ENCODE peak calls at places on chromosomes 7 and 10, in nine cellular contexts. C is iris pigment epithelial cell; V is head of caudate nucleus; B is skeletal muscle cell; Y is renal cortical epithelial cell; W is T-helper 1 cell; F is GM13977; K is substantia nigra; T is activated naive CD4-positive, alpha-beta T cell. I is an unnamed sample.

GRCh38 chr7:111098011-111098925 is 7.3 kb downstream of the LRRN3 start:
- DNase-seq in C (peak; percentile 57), V (peak; percentile 34), B (no peak), Y (peak; percentile 20), W (peak; percentile 76), F (no peak), K (peak; percentile 17), T (peak; percentile 20), I (peak; percentile 80)

GRCh38 chr10:71302874-71303568 is 16.0 kb upstream of the SLC29A3 start:
- DNase-seq in C (peak; percentile 68), V (no peak), B (peak; percentile 18), Y (peak; percentile 66), W (peak; percentile 37), F (peak; percentile 61), K (peak; percentile 63), T (no peak), I (peak; percentile 81)

GRCh38 chr7:100726998-100727761 is 6.2 kb upstream of the ZAN start:
- DNase-seq in C (peak; percentile 94), V (no peak), B (peak; percentile 68), Y (no peak), W (no peak), F (no peak), K (no peak), T (no peak), I (peak; percentile 81)

GRCh38 chr7:28017372-28017771 is 163.2 kb downstream of the JAZF1 start:
- DNase-seq in C (peak; percentile 63), V (no peak), B (no peak), Y (peak; percentile 58), W (no peak), F (no peak), K (no peak), T (no peak), I (no peak)

GRCh38 chr7:26135551-26135950 is 16.4 kb upstream of the NFE2L3 start:
- DNase-seq in C (no peak), V (no peak), B (no peak), Y (no peak), W (no peak), F (no peak), K (no peak), T (no peak), I (no peak)

GRCh38 chr7:139567647-139568345 is 44.3 kb downstream of the CLEC2L start:
- DNase-seq in C (no peak), V (peak; percentile 5), B (no peak), Y (no peak), W (no peak), F (no peak), K (no peak), T (no peak), I (no peak)

GRCh38 chr7:115340828-115341227 is 418.9 kb downstream of the MDFIC start:
- DNase-seq in C (peak; percentile 92), V (no peak), B (peak; percentile 77), Y (peak; percentile 83), W (no peak), F (no peak), K (no peak), T (no peak), I (peak; percentile 81)

GRCh38 chr7:111734955-111735660 is 172.8 kb upstream of the IMMP2L start:
- DNase-seq in C (no peak), V (no peak), B (no peak), Y (no peak), W (no peak), F (no peak), K (peak; percentile 7), T (no peak), I (peak; percentile 53)

GRCh38 chr7:77697535-77697831 is 1.2 kb downstream of the RSBN1L start:
- DNase-seq in C (no peak), V (peak; percentile 59), B (no peak), Y (no peak), W (no peak), F (no peak), K (no peak), T (no peak), I (no peak)

GRCh38 chr7:132575987-132576722 is at the start of gene PLXNA4:
- DNase-seq in C (no peak), V (peak; percentile 42), B (no peak), Y (no peak), W (no peak), F (peak; percentile 21), K (peak; percentile 16), T (no peak), I (peak; percentile 9)

I was measured in choroid plexus epithelial cell.